ENCODE peak calls at places on chromosomes 2 and 18, in seven cellular contexts. M, L, T, X, E, U and Y are unnamed samples.

GRCh38 chr2:165637396-165637795 is 156.7 kb downstream of the GALNT3 start:
- DNase-seq in X (no peak), E (no peak), M (no peak), L (no peak), T (no peak), U (no peak), Y (no peak)

GRCh38 chr2:24972315-24972958 is 682 bp upstream of the DNAJC27 start:
- DNase-seq in X (peak), T (peak), M (peak), L (no peak), U (peak), E (peak), Y (no peak)

GRCh38 chr2:206368933-206369569 is 74.3 kb upstream of the ADAM23 start:
- DNase-seq in X (no peak), L (no peak), U (no peak), M (no peak), T (no peak), E (no peak), Y (no peak)

GRCh38 chr2:85867556-85868292 is 21.1 kb downstream of the ST3GAL5 start:
- DNase-seq in T (no peak), U (no peak), L (no peak), X (no peak), M (no peak), E (no peak), Y (no peak)

GRCh38 chr2:8584174-8585066 is 97.4 kb upstream of the ID2 start:
- DNase-seq in E (no peak), X (no peak), U (no peak), T (no peak), L (no peak), M (no peak), Y (no peak)

GRCh38 chr18:41828137-41828536 is 126.9 kb upstream of the PIK3C3 start:
- DNase-seq in X (no peak), M (no peak), L (no peak), E (no peak), U (no peak), T (no peak), Y (no peak)

GRCh38 chr2:214575030-214575949 is 164.4 kb downstream of the VWC2L start:
- DNase-seq in T (no peak), E (no peak), U (no peak), L (no peak), X (no peak), M (no peak), Y (no peak)

GRCh38 chr18:49669403-49669802 is 107.5 kb downstream of the LIPG start:
- DNase-seq in L (no peak), X (no peak), U (no peak), E (no peak), M (no peak), T (no peak), Y (no peak)

GRCh38 chr2:189421644-189422043 is 19.6 kb upstream of the WDR75 start:
- DNase-seq in X (no peak), M (no peak), E (no peak), U (no peak), L (no peak), T (no peak), Y (no peak)

GRCh38 chr18:79393181-79393598 is 2.5 kb upstream of the NFATC1 start:
- DNase-seq in L (no peak), T (no peak), M (no peak), U (no peak), E (no peak), X (no peak), Y (no peak)

GRCh38 chr2:117065912-117066311 is 748.6 kb upstream of the DDX18 start:
- DNase-seq in X (no peak), L (no peak), M (no peak), U (no peak), T (no peak), E (no peak), Y (no peak)

GRCh38 chr2:9179572-9180201 is 26.9 kb upstream of the ASAP2 start:
- DNase-seq in U (peak), E (no peak), L (no peak), M (no peak), X (no peak), T (peak), Y (no peak)

GRCh38 chr2:111041398-111042202 is 79.1 kb upstream of the BCL2L11 start:
- DNase-seq in M (no peak), U (no peak), X (no peak), E (no peak), L (no peak), T (no peak), Y (no peak)

GRCh38 chr2:122531803-122532344 is 776.4 kb downstream of the TSN start:
- DNase-seq in T (no peak), X (no peak), L (peak), E (peak), U (no peak), M (no peak), Y (no peak)

GRCh38 chr2:214808481-214808931 is 977 bp downstream of the BARD1 start:
- DNase-seq in U (no peak), T (no peak), E (no peak), L (no peak), M (no peak), X (no peak), Y (no peak)

GRCh38 chr2:150596071-150596470 is 108.6 kb upstream of the RND3 start:
- DNase-seq in M (no peak), X (no peak), E (no peak), L (no peak), U (no peak), T (no peak), Y (no peak)

GRCh38 chr2:174176898-174177297 is 71.4 kb downstream of the OLA1 start:
- DNase-seq in T (no peak), L (no peak), E (no peak), U (no peak), X (no peak), M (no peak), Y (no peak)

GRCh38 chr18:12849548-12849947 is 34.5 kb downstream of the PTPN2 start:
- DNase-seq in T (no peak), L (no peak), X (no peak), M (no peak), U (no peak), E (no peak), Y (peak)

GRCh38 chr2:184425083-184425482 is 173.2 kb upstream of the ZNF804A start:
- DNase-seq in X (no peak), M (no peak), E (no peak), T (no peak), U (no peak), L (no peak), Y (no peak)

GRCh38 chr2:51329512-51329911 is 297.6 kb upstream of the NRXN1 start:
- DNase-seq in X (no peak), T (no peak), M (no peak), L (no peak), U (no peak), E (no peak), Y (no peak)

GRCh38 chr2:182915369-182916326 is 49.2 kb upstream of the FRZB start:
- DNase-seq in T (no peak), L (no peak), M (no peak), X (no peak), U (no peak), E (no peak), Y (no peak)

GRCh38 chr2:25700221-25700660 is 26.9 kb upstream of the DTNB start:
- DNase-seq in U (peak), E (peak), L (no peak), T (peak), X (peak), M (no peak), Y (peak)

GRCh38 chr2:200765139-200765951 is 46.4 kb upstream of the BZW1 start:
- DNase-seq in L (no peak), T (peak), M (no peak), X (no peak), E (no peak), U (peak), Y (no peak)

GRCh38 chr2:164009801-164010337 is 274.1 kb upstream of the FIGN start:
- DNase-seq in E (no peak), L (no peak), T (no peak), X (no peak), M (no peak), U (no peak), Y (peak)

GRCh38 chr2:156340818-156341481 is 8.4 kb upstream of the NR4A2 start:
- DNase-seq in M (no peak), U (no peak), E (no peak), X (peak), L (no peak), T (no peak), Y (no peak)

GRCh38 chr2:144650886-144651285 is 131.0 kb upstream of the ZEB2 start:
- DNase-seq in T (no peak), X (no peak), M (no peak), L (no peak), U (no peak), E (peak), Y (no peak)

GRCh38 chr2:170843656-170844055 is 27.0 kb downstream of the GAD1 start:
- DNase-seq in X (no peak), U (peak), T (no peak), M (no peak), E (no peak), L (no peak), Y (no peak)

GRCh38 chr18:47750889-47751423 is 179.5 kb downstream of the SMAD2 start:
- DNase-seq in L (no peak), U (no peak), M (no peak), T (no peak), X (no peak), E (no peak), Y (no peak)

GRCh38 chr2:62382757-62383156 is 123.2 kb downstream of the TMEM17 start:
- DNase-seq in X (no peak), E (no peak), T (no peak), L (no peak), M (no peak), U (no peak), Y (no peak)

GRCh38 chr2:33873206-33873605 is 274.1 kb upstream of the FAM98A start:
- DNase-seq in E (no peak), M (no peak), L (no peak), X (no peak), T (no peak), U (no peak), Y (no peak)

GRCh38 chr2:207955456-207955855 is 69.9 kb downstream of the PLEKHM3 start:
- DNase-seq in L (no peak), E (no peak), X (no peak), M (no peak), U (no peak), T (no peak), Y (no peak)

GRCh38 chr2:173978447-173978846 is 13.3 kb upstream of the SP3 start:
- DNase-seq in U (no peak), M (no peak), X (no peak), T (peak), L (no peak), E (no peak), Y (no peak)

GRCh38 chr2:85706604-85707296 is 12.6 kb downstream of the GNLY start:
- DNase-seq in X (no peak), L (no peak), E (no peak), M (no peak), T (no peak), U (no peak), Y (no peak)

GRCh38 chr2:117523267-117523666 is 291.2 kb upstream of the DDX18 start:
- DNase-seq in T (no peak), M (no peak), X (no peak), L (no peak), U (no peak), E (peak), Y (peak)

GRCh38 chr2:56128235-56128634 is 55.6 kb upstream of the CCDC85A start:
- DNase-seq in M (no peak), L (no peak), T (no peak), U (no peak), E (no peak), X (no peak), Y (no peak)

GRCh38 chr2:56123538-56123937 is 60.3 kb upstream of the CCDC85A start:
- DNase-seq in M (no peak), L (no peak), X (no peak), E (no peak), U (no peak), T (no peak), Y (no peak)

GRCh38 chr2:56127013-56127772 is 56.6 kb upstream of the CCDC85A start:
- DNase-seq in U (no peak), M (no peak), T (no peak), E (peak), L (no peak), X (no peak), Y (no peak)

GRCh38 chr2:56130463-56131070 is 53.2 kb upstream of the CCDC85A start:
- DNase-seq in U (peak), T (no peak), E (peak), M (no peak), X (peak), L (no peak), Y (peak)

DNA sequence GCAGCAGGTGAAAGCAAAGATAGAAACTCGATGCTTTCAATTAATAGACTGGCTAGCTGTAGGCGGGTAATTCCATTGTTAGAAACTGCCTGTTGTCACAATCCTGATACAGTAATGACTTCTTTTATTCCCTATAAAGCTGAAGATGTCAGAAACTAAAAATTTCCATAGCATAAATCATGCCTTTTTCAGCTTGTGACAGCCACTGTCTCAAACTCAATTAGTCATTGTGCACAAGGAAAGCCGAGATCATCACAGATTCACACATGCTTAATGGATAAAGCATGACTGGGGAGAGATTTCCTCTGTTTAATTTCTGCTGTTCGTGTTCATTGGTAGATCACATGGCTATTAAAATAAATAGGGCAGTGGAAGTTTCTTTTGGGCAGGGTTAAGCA is 56.0 kb upstream of the CCDC85A start:
- DNase-seq in M (no peak), T (no peak), X (no peak), U (no peak), L (no peak), E (no peak), Y (no peak)
- TF ChIP-seq JUND in M (no peak), T (no peak), X (no peak), U (no peak), L (no peak), E (no peak), Y (no peak)

GRCh38 chr2:29950432-29950943 is 29.1 kb upstream of the ALK start:
- DNase-seq in X (no peak), L (no peak), U (no peak), T (no peak), M (no peak), E (no peak), Y (no peak)
- TF ChIP-seq JUND in X (no peak), L (no peak), U (no peak), T (no peak), M (no peak), E (no peak), Y (no peak)

DNA sequence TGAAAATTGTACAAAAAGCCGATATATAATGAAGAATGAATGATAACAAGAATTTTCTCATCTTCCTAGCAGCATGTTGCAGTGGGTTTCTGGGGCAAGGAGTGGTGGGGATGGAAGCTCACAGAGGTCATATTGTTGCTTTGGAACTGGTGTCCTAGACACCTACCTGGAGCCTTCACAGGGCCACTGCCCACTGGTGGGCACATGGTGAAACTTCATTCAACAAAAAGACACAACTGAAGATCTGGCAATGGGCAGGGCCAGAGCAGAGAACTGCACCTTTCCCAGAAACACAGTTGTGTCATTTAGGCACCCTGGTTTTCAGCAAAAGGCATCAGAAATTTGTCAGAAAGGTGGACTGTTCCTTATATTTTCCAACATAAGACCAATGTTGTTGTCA is 115.3 kb downstream of the FHOD3 start:
- DNase-seq in T (peak), X (no peak), L (no peak), M (no peak), E (peak), U (no peak), Y (no peak)
- TF ChIP-seq JUND in T (no peak), X (no peak), L (no peak), M (no peak), E (no peak), U (no peak), Y (no peak)

GRCh38 chr2:240935101-240935876 is 29.2 kb downstream of the CROCC2 start:
- DNase-seq in L (no peak), M (no peak), X (no peak), T (no peak), U (no peak), E (peak), Y (no peak)
- TF ChIP-seq JUND in L (no peak), M (no peak), X (no peak), T (no peak), U (no peak), E (no peak), Y (no peak)

GRCh38 chr2:1771626-1772280 is 27.4 kb upstream of the PXDN start:
- DNase-seq in M (no peak), T (no peak), U (no peak), L (no peak), X (no peak), E (no peak), Y (no peak)
- TF ChIP-seq JUND in M (no peak), T (no peak), U (no peak), L (no peak), X (no peak), E (no peak), Y (no peak)

GRCh38 chr2:224777563-224777939 is 61.4 kb upstream of the CCDC195 start:
- DNase-seq in E (no peak), T (no peak), U (no peak), M (no peak), L (no peak), X (no peak), Y (no peak)

GRCh38 chr2:224780814-224781213 is 64.6 kb upstream of the CCDC195 start:
- DNase-seq in L (no peak), U (no peak), X (no peak), T (no peak), M (no peak), E (no peak), Y (no peak)

GRCh38 chr2:224780096-224780495 is 63.9 kb upstream of the CCDC195 start:
- DNase-seq in L (no peak), E (no peak), U (no peak), T (no peak), X (no peak), M (no peak), Y (no peak)

GRCh38 chr2:224778474-224778877 is 62.3 kb upstream of the CCDC195 start:
- DNase-seq in U (peak), X (peak), L (peak), M (peak), E (peak), T (peak), Y (peak)

GRCh38 chr2:224781400-224781799 is 65.2 kb upstream of the CCDC195 start:
- DNase-seq in U (no peak), M (no peak), X (no peak), L (no peak), T (no peak), E (no peak), Y (no peak)
- TF ChIP-seq JUND in U (no peak), M (no peak), X (no peak), L (no peak), T (no peak), E (no peak), Y (no peak)

GRCh38 chr2:176114120-176114929 is 2.3 kb upstream of the HOXD10 start:
- DNase-seq in L (no peak), X (no peak), U (no peak), M (no peak), T (peak), E (no peak), Y (no peak)

GRCh38 chr2:176109955-176110345 is 2.9 kb downstream of the HOXD11 start:
- DNase-seq in L (no peak), X (no peak), M (no peak), E (no peak), T (no peak), U (no peak), Y (no peak)

GRCh38 chr2:176112375-176113302 is 3.9 kb upstream of the HOXD10 start:
- DNase-seq in T (no peak), M (no peak), U (no peak), L (no peak), E (no peak), X (no peak), Y (no peak)

GRCh38 chr2:176110975-176111663 is 4.0 kb downstream of the HOXD11 start:
- DNase-seq in L (no peak), M (no peak), U (no peak), X (peak), E (peak), T (peak), Y (peak)

DNA sequence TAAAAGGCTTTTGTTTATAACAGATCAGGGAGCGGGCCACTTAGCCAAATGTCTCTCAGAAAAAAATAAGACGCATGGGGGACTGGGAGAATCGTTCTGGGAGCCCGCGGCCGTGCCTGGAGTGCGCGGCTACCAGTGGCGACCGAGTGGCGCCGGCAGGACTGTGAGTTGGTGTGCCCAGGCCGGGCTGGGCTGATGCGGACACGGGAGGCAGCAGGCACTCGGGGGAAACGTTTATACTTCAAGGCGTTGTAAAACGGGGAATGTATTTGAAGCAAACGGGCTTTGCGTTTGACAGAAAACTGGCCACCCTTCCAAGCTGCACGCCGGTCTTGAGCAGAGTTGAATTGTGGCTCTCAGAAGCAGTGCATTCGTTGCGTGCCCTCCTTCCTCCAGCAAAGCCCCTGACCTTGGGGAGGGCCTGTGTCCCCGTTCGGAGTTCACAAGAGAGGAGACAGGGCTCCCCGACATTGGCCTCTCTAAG is 4.6 kb upstream of the HOXD10 start:
- DNase-seq in L (no peak), M (no peak), X (no peak), U (no peak), T (no peak), E (no peak), Y (no peak)
- TF ChIP-seq JUND in L (no peak), M (no peak), X (no peak), U (no peak), T (no peak), E (no peak), Y (no peak)

GRCh38 chr2:58515827-58516574 is 274.9 kb upstream of the FANCL start:
- DNase-seq in E (no peak), U (no peak), M (no peak), L (no peak), T (no peak), X (no peak), Y (no peak)
- TF ChIP-seq JUND in E (no peak), U (no peak), M (no peak), L (no peak), T (no peak), X (no peak), Y (no peak)

GRCh38 chr2:219557320-219557719 is 13.5 kb downstream of the TMEM198 start:
- DNase-seq in T (no peak), L (no peak), M (no peak), U (no peak), X (no peak), E (no peak), Y (no peak)

GRCh38 chr2:219556413-219556812 is 12.6 kb downstream of the TMEM198 start:
- DNase-seq in U (no peak), M (no peak), E (no peak), X (no peak), L (no peak), T (no peak), Y (no peak)

GRCh38 chr2:219557791-219558785 is 13.3 kb downstream of the OBSL1 start:
- DNase-seq in L (no peak), E (no peak), M (no peak), T (no peak), U (no peak), X (no peak), Y (no peak)

GRCh38 chr2:219554369-219554768 is 10.5 kb downstream of the TMEM198 start:
- DNase-seq in U (no peak), M (no peak), L (no peak), T (no peak), E (no peak), X (no peak), Y (no peak)

DNA sequence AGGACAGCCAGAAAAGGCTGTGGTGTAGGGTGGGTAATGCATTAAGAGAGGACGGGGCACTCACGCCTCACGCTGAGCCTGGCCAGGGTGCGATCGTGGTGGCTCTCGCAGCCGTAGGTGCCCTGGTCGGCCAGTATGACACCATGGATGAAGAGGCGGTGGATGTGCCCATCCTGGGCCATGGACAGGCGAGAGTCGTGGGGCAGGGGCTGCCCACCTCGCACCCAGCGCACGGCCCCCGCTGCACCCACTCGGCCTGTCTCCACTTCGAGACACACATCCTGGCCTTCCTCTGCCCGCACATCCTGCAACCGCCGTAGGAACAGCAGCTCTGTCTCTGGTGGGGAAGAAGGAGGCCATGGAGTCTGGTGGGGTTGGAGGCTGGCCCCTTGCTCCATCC is 12.1 kb downstream of the TMEM198 start:
- DNase-seq in M (no peak), X (no peak), L (no peak), U (no peak), T (no peak), E (no peak), Y (no peak)
- TF ChIP-seq JUND in M (no peak), X (no peak), L (no peak), U (no peak), T (no peak), E (no peak), Y (no peak)